ENCODE peak calls at places on chromosomes 12 and 14, in four cellular contexts. P, J, L and D are unnamed samples.

GRCh38 chr12:29041621-29042020 is 107.5 kb upstream of the FAR2 start:
- DNase-seq in P (peak), J (peak), L (no peak), D (no peak)

GRCh38 chr12:124359671-124360581 is 65.0 kb downstream of the RFLNA start:
- DNase-seq in P (no peak), J (no peak), L (peak), D (no peak)

GRCh38 chr14:93207468-93208308 is 632 bp downstream of the UBR7 start:
- DNase-seq in P (peak), J (peak), L (no peak), D (no peak)

GRCh38 chr14:75310295-75311059 is 31.8 kb downstream of the FOS start:
- DNase-seq in P (peak), J (peak), L (peak), D (no peak)

GRCh38 chr12:95402096-95402495 is 71.9 kb upstream of the METAP2 start:
- DNase-seq in P (no peak), J (no peak), L (no peak), D (no peak)

GRCh38 chr14:31787377-31787776 is 226.2 kb downstream of the NUBPL start:
- DNase-seq in P (no peak), J (peak), L (no peak), D (no peak)

GRCh38 chr12:38892090-38892786 is 13.2 kb downstream of the CPNE8 start:
- DNase-seq in P (peak), J (no peak), L (no peak), D (no peak)

GRCh38 chr12:14249368-14249767 is 116.1 kb upstream of the ATF7IP start:
- DNase-seq in P (no peak), J (no peak), L (no peak), D (no peak)

GRCh38 chr14:64970776-64971451 is 1.2 kb downstream of the RAB15 start:
- DNase-seq in P (no peak), J (no peak), L (no peak), D (no peak)

GRCh38 chr12:73308079-73308478 is 1035.9 kb downstream of the TRHDE start:
- DNase-seq in P (no peak), J (no peak), L (no peak), D (no peak)

GRCh38 chr14:71193663-71194062 is 286.4 kb downstream of the PCNX1 start:
- DNase-seq in P (no peak), J (no peak), L (no peak), D (no peak)

GRCh38 chr12:42196728-42197603 is 41.1 kb downstream of the YAF2 start:
- DNase-seq in P (no peak), J (no peak), L (no peak), D (no peak)

GRCh38 chr12:9379023-9379742 is 171.0 kb upstream of the PZP start:
- DNase-seq in P (no peak), J (no peak), L (no peak), D (no peak)

GRCh38 chr14:101950100-101950499 is 14.3 kb upstream of the DYNC1H1 start:
- DNase-seq in P (no peak), J (no peak), L (no peak), D (no peak)

GRCh38 chr12:64006211-64006610 is 161.7 kb downstream of the SRGAP1 start:
- DNase-seq in P (peak), J (peak), L (no peak), D (no peak)

GRCh38 chr12:117013726-117014125 is 85.5 kb downstream of the TESC start:
- DNase-seq in P (peak), J (no peak), L (no peak), D (no peak)

GRCh38 chr12:56158926-56159461 is 835 bp downstream of the MYL6 start:
- DNase-seq in P (peak), J (peak), L (peak), D (no peak)

GRCh38 chr12:7090222-7090998 is 1.8 kb downstream of the C1R start:
- DNase-seq in P (no peak), J (no peak), L (no peak), D (no peak)

GRCh38 chr12:12881495-12881894 is 9.9 kb upstream of the GPRC5A start:
- DNase-seq in P (peak), J (no peak), L (peak), D (no peak)

GRCh38 chr14:95561001-95561412 is 26.2 kb downstream of the GLRX5 start:
- DNase-seq in P (peak), J (peak), L (peak), D (peak)

GRCh38 chr12:47085815-47086252 is 6.1 kb upstream of the AMIGO2 start:
- DNase-seq in P (peak), J (peak), L (no peak), D (no peak)

DNA sequence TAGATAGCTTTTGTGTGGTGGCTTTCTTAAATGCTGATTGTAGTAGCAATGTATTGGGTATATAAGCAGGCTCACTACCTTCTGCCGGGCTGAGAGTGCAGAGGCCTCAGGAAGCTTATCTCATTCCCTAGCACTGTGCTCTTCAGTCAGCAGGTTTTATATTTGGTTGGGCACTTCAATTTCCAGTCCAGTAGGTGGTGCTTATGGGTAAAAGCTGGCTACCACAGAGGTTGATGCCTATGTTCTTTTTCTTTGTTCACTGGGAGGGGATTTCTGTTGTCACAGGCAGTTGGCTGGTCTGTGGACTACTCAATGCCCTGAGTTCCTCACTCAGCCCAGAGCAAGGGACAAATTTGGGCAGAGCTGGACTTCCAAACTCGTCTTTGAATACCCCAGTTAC is 43.0 kb upstream of the GLIPR1 start:
- DNase-seq in P (peak), J (peak), L (no peak), D (no peak)
- TF ChIP-seq CTCF in P (peak), J (peak), L (no peak), D (no peak)

GRCh38 chr12:111766608-111767361 is at the start of gene ALDH2:
- DNase-seq in P (peak), J (no peak), L (peak), D (peak)
- TF ChIP-seq CTCF in P (no peak), J (no peak), L (no peak), D (no peak)

GRCh38 chr12:57904426-57904825 is 36.9 kb upstream of the ATP23 start:
- DNase-seq in P (no peak), J (no peak), L (no peak), D (no peak)

GRCh38 chr12:57904848-57905811 is 36.2 kb upstream of the ATP23 start:
- DNase-seq in P (peak), J (peak), L (peak), D (peak)

GRCh38 chr12:57907281-57907680 is 34.1 kb upstream of the ATP23 start:
- DNase-seq in P (no peak), J (no peak), L (no peak), D (no peak)

GRCh38 chr12:57906821-57907220 is 34.5 kb upstream of the ATP23 start:
- DNase-seq in P (no peak), J (no peak), L (no peak), D (no peak)

GRCh38 chr12:57905812-57906475 is 35.4 kb upstream of the ATP23 start:
- DNase-seq in P (no peak), J (no peak), L (no peak), D (no peak)
- TF ChIP-seq CTCF in P (no peak), J (no peak), L (no peak), D (no peak)

GRCh38 chr12:98419101-98419794 is 96.1 kb upstream of the TMPO start:
- DNase-seq in P (no peak), J (no peak), L (no peak), D (no peak)

GRCh38 chr12:98419795-98420402 is 95.5 kb upstream of the TMPO start:
- DNase-seq in P (no peak), J (no peak), L (no peak), D (no peak)

GRCh38 chr12:98418357-98419075 is 96.9 kb upstream of the TMPO start:
- DNase-seq in P (peak), J (peak), L (peak), D (no peak)

GRCh38 chr12:98416845-98417244 is 98.5 kb upstream of the TMPO start:
- DNase-seq in P (peak), J (peak), L (no peak), D (no peak)

GRCh38 chr12:98417303-98417702 is 98.1 kb upstream of the TMPO start:
- DNase-seq in P (no peak), J (no peak), L (no peak), D (no peak)
- TF ChIP-seq CTCF in P (no peak), J (no peak), L (no peak), D (no peak)

GRCh38 chr14:69485261-69485660 is 733 bp downstream of the PLEKHD1 start:
- DNase-seq in P (no peak), J (no peak), L (no peak), D (no peak)

GRCh38 chr14:69485701-69486100 is 1.2 kb downstream of the PLEKHD1 start:
- DNase-seq in P (no peak), J (no peak), L (no peak), D (no peak)

GRCh38 chr14:69481815-69482568 is 2.5 kb upstream of the PLEKHD1 start:
- DNase-seq in P (no peak), J (no peak), L (no peak), D (no peak)

GRCh38 chr14:69483765-69484443 is 624 bp upstream of the PLEKHD1 start:
- DNase-seq in P (peak), J (no peak), L (no peak), D (no peak)

DNA sequence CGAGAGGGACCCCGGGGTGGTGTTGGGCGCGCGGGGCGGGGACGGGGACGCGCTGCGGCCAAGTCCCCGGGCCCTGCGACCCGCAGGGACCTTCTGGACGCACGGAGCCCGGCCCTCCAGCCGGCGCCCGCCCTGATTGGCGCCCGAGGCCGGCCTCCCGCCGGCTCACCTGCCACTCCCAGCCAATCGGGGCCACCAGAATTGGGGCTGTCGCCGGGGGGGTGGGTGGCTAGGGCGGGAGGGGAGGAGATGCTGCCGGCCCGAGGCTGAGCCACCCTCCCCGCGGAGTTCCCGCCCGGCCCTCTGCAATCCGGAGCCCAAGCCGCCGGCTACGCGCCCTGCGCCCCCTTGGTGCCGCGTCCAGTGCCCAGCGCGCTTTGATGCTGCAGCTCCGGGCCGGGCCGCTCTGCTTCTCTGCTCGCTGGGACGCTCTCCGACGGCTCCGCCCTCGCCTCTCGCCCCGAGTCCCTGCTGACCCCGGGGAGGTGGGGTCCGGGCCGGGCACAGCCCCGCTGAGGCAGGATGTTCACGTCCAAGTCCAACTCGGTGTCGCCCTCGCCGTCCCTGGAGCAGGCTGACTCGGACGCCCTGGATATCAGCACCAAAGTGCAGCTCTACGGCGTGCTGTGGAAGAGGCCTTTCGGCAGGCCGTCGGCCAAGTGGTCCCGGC is at the start of gene PLEKHD1:
- DNase-seq in P (no peak), J (no peak), L (no peak), D (no peak)
- TF ChIP-seq CTCF in P (no peak), J (no peak), L (no peak), D (no peak)

DNA sequence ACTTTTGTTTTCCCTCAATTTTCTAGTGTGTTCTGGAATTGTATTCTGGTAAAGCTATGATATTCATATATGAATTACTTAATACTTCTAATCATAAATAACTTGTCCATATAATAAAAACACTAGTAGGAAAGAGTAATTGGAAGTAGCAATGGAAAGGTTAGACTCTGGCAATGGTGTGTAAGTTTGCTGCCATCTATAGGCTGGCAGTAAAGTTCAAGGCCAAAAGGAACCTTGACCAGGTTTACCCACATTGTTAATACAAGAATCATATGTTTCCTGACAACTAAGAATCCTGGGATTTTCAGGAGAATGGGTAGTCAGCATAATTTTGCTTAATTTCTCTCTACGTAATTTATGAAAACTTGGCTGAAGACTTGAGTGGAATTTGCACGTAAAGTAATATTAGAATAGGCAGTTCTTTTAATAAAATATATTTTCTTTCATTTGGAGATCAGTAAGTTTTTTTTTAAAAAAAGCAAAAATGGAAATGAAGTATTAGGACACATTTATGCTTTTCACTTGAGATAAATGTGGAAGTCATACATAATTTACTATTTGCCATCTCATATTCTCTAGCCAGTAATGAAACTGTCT is 926.7 kb downstream of the GALC start:
- DNase-seq in P (no peak), J (no peak), L (no peak), D (no peak)
- TF ChIP-seq CTCF in P (no peak), J (peak), L (no peak), D (no peak)

GRCh38 chr12:27385756-27386155 is 53.1 kb downstream of the BMAL2 start:
- DNase-seq in P (no peak), J (no peak), L (no peak), D (no peak)

GRCh38 chr12:27382126-27382795 is 49.6 kb downstream of the BMAL2 start:
- DNase-seq in P (no peak), J (no peak), L (no peak), D (no peak)

GRCh38 chr12:27382924-27383323 is 50.3 kb downstream of the BMAL2 start:
- DNase-seq in P (no peak), J (no peak), L (no peak), D (no peak)

GRCh38 chr12:27383429-27384260 is 51.0 kb downstream of the BMAL2 start:
- DNase-seq in P (peak), J (peak), L (peak), D (peak)

GRCh38 chr12:27384261-27384590 is 51.6 kb downstream of the BMAL2 start:
- DNase-seq in P (no peak), J (no peak), L (no peak), D (no peak)
- TF ChIP-seq CTCF in P (no peak), J (no peak), L (no peak), D (no peak)

GRCh38 chr14:49634547-49635334 is at the start of gene DNAAF2:
- DNase-seq in P (peak), J (peak), L (peak), D (peak)
- TF ChIP-seq CTCF in P (no peak), J (no peak), L (no peak), D (no peak)

GRCh38 chr12:109759076-109759420 is 45.4 kb downstream of the FAM222A start:
- DNase-seq in P (no peak), J (no peak), L (peak), D (peak)
- TF ChIP-seq CTCF in P (no peak), J (no peak), L (no peak), D (no peak)